ENCODE peak calls at places on chromosome 17, in six cellular contexts. S, C, B, V, G and F are unnamed samples.

GRCh38 chr17:39365872-39366271 is 35.6 kb downstream of the FBXL20 start:
- DNase-seq in S (no peak), C (no peak), B (no peak), V (no peak), G (no peak), F (no peak)

GRCh38 chr17:80859004-80859941 is 132.4 kb upstream of the CHMP6 start:
- DNase-seq in S (peak), C (no peak), B (no peak), V (peak), G (peak), F (peak)

GRCh38 chr17:36942631-36943125 is 5.4 kb downstream of the LHX1 start:
- DNase-seq in S (no peak), C (no peak), B (no peak), V (no peak), G (no peak), F (no peak)

GRCh38 chr17:50920041-50920410 is 53.9 kb upstream of the TOB1 start:
- DNase-seq in S (no peak), C (no peak), B (no peak), V (no peak), G (no peak), F (no peak)

GRCh38 chr17:685006-685405 is 29.6 kb downstream of the VPS53 start:
- DNase-seq in S (no peak), C (no peak), B (no peak), V (no peak), G (no peak), F (no peak)

GRCh38 chr17:2837147-2837561 is 40.9 kb downstream of the RAP1GAP2 start:
- DNase-seq in S (no peak), C (peak), B (no peak), V (no peak), G (no peak), F (no peak)

GRCh38 chr17:47812146-47812920 is 9.3 kb downstream of the OSBPL7 start:
- DNase-seq in S (no peak), C (no peak), B (no peak), V (no peak), G (no peak), F (peak)

GRCh38 chr17:8223356-8224063 is 13.1 kb upstream of the AURKB start:
- DNase-seq in S (no peak), C (peak), B (peak), V (peak), G (peak), F (peak)

GRCh38 chr17:30576326-30576861 is 99.2 kb downstream of the GOSR1 start:
- DNase-seq in S (no peak), C (no peak), B (no peak), V (no peak), G (no peak), F (no peak)

GRCh38 chr17:32822996-32823395 is 53.9 kb downstream of the MYO1D start:
- DNase-seq in S (no peak), C (no peak), B (no peak), V (no peak), G (no peak), F (no peak)

GRCh38 chr17:28328325-28328724 is 6.9 kb downstream of the IFT20 start:
- DNase-seq in S (no peak), C (no peak), B (no peak), V (peak), G (no peak), F (peak)

GRCh38 chr17:61716225-61716829 is 125.3 kb upstream of the NACA2 start:
- DNase-seq in S (no peak), C (no peak), B (no peak), V (no peak), G (no peak), F (no peak)

GRCh38 chr17:61248399-61248798 is 151.2 kb upstream of the TBX2 start:
- DNase-seq in S (no peak), C (no peak), B (no peak), V (no peak), G (peak), F (no peak)

GRCh38 chr17:77496401-77496801 is 355.6 kb downstream of the SEC14L1 start:
- DNase-seq in S (no peak), C (no peak), B (no peak), V (no peak), G (no peak), F (peak)

GRCh38 chr17:77506371-77506991 is 365.7 kb downstream of the SEC14L1 start:
- DNase-seq in S (no peak), C (no peak), B (no peak), V (no peak), G (no peak), F (peak)

GRCh38 chr17:59483860-59484259 is 81.5 kb upstream of the DHX40 start:
- DNase-seq in S (no peak), C (no peak), B (no peak), V (no peak), G (no peak), F (no peak)